ENCODE peak calls at places on chromosome 20, in six cellular contexts. B, X, O, J, Y and D are unnamed samples.

GRCh38 chr20:50017160-50017559 is 34.4 kb downstream of the SNAI1 start:
- DNase-seq in B (no peak), X (no peak), O (no peak), J (no peak), Y (no peak), D (no peak)

GRCh38 chr20:49112596-49113274 is 66.6 kb downstream of the CSE1L start:
- DNase-seq in B (no peak), X (no peak), O (no peak), J (no peak), Y (no peak), D (no peak)

GRCh38 chr20:2299301-2299700 is 3.5 kb downstream of the TGM3 start:
- DNase-seq in B (peak; percentile 70), X (peak; percentile 31), O (peak; percentile 22), J (no peak), Y (no peak), D (no peak)

GRCh38 chr20:11907621-11908020 is 10.1 kb upstream of the BTBD3 start:
- DNase-seq in B (no peak), X (no peak), O (no peak), J (no peak), Y (no peak), D (no peak)

GRCh38 chr20:23970049-23970448 is 18.5 kb downstream of the GGTLC1 start:
- DNase-seq in B (no peak), X (no peak), O (no peak), J (no peak), Y (no peak), D (no peak)

GRCh38 chr20:3218307-3218988 is 9.2 kb downstream of the ITPA start:
- DNase-seq in B (peak; percentile 66), X (peak; percentile 74), O (peak; percentile 64), J (peak; percentile 74), Y (peak; percentile 62), D (peak; percentile 58)

GRCh38 chr20:33323236-33323635 is 40.2 kb downstream of the BPIFB1 start:
- DNase-seq in B (no peak), X (no peak), O (no peak), J (no peak), Y (no peak), D (no peak)

GRCh38 chr20:33242319-33243100 is 6.7 kb downstream of the BPIFA1 start:
- DNase-seq in B (no peak), X (no peak), O (no peak), J (no peak), Y (no peak), D (no peak)

GRCh38 chr20:38298768-38299288 is 5.1 kb upstream of the BPI start:
- DNase-seq in B (peak; percentile 51), X (peak; percentile 54), O (peak; percentile 20), J (peak; percentile 87), Y (peak; percentile 50), D (peak; percentile 93)

GRCh38 chr20:48606841-48607543 is 220.8 kb downstream of the PREX1 start:
- DNase-seq in B (no peak), X (no peak), O (no peak), J (no peak), Y (no peak), D (peak; percentile 29)

GRCh38 chr20:34311118-34312023 is 8.2 kb upstream of the AHCY start:
- DNase-seq in B (peak; percentile 86), X (no peak), O (peak; percentile 62), J (peak; percentile 35), Y (no peak), D (no peak)

GRCh38 chr20:23188377-23189169 is 102.4 kb upstream of the CD93 start:
- DNase-seq in B (no peak), X (no peak), O (no peak), J (no peak), Y (no peak), D (no peak)

GRCh38 chr20:18057106-18057993 is at the start of gene OVOL2:
- DNase-seq in B (peak; percentile 94), X (no peak), O (peak; percentile 94), J (no peak), Y (peak; percentile 96), D (no peak)

GRCh38 chr20:24134284-24134683 is 145.7 kb upstream of the GGTLC1 start:
- DNase-seq in B (no peak), X (no peak), O (no peak), J (peak; percentile 34), Y (peak; percentile 41), D (no peak)

GRCh38 chr20:23569570-23569969 is 1.3 kb upstream of the CST9L start:
- DNase-seq in B (no peak), X (no peak), O (no peak), J (no peak), Y (no peak), D (no peak)

GRCh38 chr20:31663838-31664695 is 26.4 kb downstream of the COX4I2 start:
- DNase-seq in B (peak; percentile 77), X (no peak), O (peak; percentile 48), J (no peak), Y (peak; percentile 81), D (no peak)

GRCh38 chr20:3749689-3750639 is 17.5 kb downstream of the HSPA12B start:
- DNase-seq in B (no peak), X (peak; percentile 51), O (peak; percentile 58), J (no peak), Y (peak; percentile 51), D (no peak)

GRCh38 chr20:19840111-19840705 is 82.2 kb downstream of the RIN2 start:
- DNase-seq in B (no peak), X (no peak), O (no peak), J (no peak), Y (no peak), D (no peak)

GRCh38 chr20:13265941-13266340 is 44.9 kb downstream of the ISM1 start:
- DNase-seq in B (no peak), X (no peak), O (no peak), J (no peak), Y (no peak), D (no peak)

GRCh38 chr20:33992145-33992922 is 1.4 kb upstream of the RALY start:
- DNase-seq in B (no peak), X (no peak), O (no peak), J (no peak), Y (no peak), D (no peak)

GRCh38 chr20:41501376-41501775 is 116.8 kb downstream of the CHD6 start:
- DNase-seq in B (no peak), X (no peak), O (no peak), J (no peak), Y (no peak), D (no peak)
- H3K4me3 ChIP-seq in B (no peak overlapping the region), X (no peak overlapping the region), O (no peak overlapping the region), J (no peak overlapping the region), Y (no peak overlapping the region), D (no peak overlapping the region)

GRCh38 chr20:63284083-63284440 is 8.9 kb upstream of the COL20A1 start:
- DNase-seq in B (no peak), X (no peak), O (no peak), J (no peak), Y (no peak), D (no peak)

GRCh38 chr20:63286781-63287696 is 5.9 kb upstream of the COL20A1 start:
- DNase-seq in B (no peak), X (no peak), O (no peak), J (peak; percentile 24), Y (no peak), D (no peak)

GRCh38 chr20:63284981-63285524 is 7.9 kb upstream of the COL20A1 start:
- DNase-seq in B (no peak), X (no peak), O (no peak), J (peak; percentile 10), Y (no peak), D (no peak)

GRCh38 chr20:63284544-63284949 is 8.4 kb upstream of the COL20A1 start:
- DNase-seq in B (no peak), X (no peak), O (no peak), J (peak; percentile 27), Y (no peak), D (no peak)

DNA sequence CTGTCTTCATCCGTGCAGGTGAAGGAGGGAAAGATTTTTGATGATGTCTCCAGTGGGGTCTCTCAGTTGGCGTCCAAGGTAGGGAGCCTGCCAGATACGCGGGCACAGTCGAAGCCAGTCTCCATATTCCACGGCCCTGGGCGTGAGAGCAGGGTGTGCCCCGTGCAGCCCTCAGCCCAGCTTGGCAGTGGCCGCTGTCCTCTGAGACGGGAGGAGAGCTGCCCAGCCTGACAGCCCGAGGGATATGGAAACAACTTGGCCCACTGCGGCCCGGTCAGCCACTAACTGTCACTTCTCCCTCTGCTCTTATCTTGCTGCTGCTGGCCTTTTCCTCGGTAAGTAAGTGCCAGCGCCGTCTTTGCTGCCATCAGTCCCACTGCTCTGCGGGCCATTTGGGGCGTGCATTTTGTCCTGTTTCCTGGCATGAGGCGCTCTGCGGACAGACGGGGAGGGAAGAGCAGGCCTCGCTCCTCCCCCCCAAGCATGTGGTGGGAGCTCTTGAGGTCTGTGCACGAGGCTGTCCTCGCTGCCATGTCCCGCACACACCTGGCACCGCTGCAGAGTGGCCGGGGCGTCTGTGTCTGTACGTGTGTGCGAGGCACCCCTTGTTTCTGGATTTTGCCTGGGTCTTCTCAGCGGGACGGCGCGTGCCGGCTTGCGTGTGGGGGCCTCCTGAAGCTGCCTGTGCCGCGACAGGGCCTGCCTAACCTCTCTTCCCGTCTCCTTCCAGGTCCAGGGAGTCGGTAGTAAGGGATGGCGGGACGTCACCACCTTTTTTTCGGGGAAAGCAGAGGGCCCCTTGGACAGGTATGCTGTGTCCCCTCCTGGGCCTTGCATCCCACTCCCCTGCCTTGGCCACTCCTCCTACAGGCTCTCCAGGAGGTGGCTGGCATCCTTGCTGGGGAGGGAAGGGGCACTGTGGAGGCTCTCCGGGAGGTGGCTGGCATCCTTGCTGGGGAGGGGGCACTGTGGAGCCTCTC is 7.1 kb upstream of the COL20A1 start:
- DNase-seq in B (no peak), X (no peak), O (no peak), J (peak; percentile 22), Y (no peak), D (no peak)
- TF ChIP-seq POLR2A in B (no peak), X (no peak), O (no peak), J (no peak), Y (no peak), D (no peak)

GRCh38 chr20:36065427-36065998 is 89.0 kb upstream of the EPB41L1 start:
- DNase-seq in B (no peak), X (no peak), O (no peak), J (no peak), Y (no peak), D (no peak)
- H3K27me3 ChIP-seq in B (no peaks in the 10 kb centered on the region), X (no peaks in the 10 kb centered on the region), O (no peaks in the 10 kb centered on the region), J (no peaks in the 10 kb centered on the region), Y (no peaks in the 10 kb centered on the region), D (no peaks in the 10 kb centered on the region)

GRCh38 chr20:46009847-46010246 is 1.1 kb downstream of the MMP9 start:
- DNase-seq in B (no peak), X (no peak), O (no peak), J (no peak), Y (no peak), D (no peak)

GRCh38 chr20:46006964-46007363 is 1.7 kb upstream of the MMP9 start:
- DNase-seq in B (no peak), X (no peak), O (no peak), J (no peak), Y (no peak), D (no peak)

GRCh38 chr20:46004813-46005505 is 3.7 kb upstream of the MMP9 start:
- DNase-seq in B (peak; percentile 50), X (peak; percentile 59), O (no peak), J (peak; percentile 58), Y (no peak), D (no peak)

GRCh38 chr20:46006031-46006430 is 2.7 kb upstream of the MMP9 start:
- DNase-seq in B (no peak), X (no peak), O (no peak), J (no peak), Y (no peak), D (no peak)

DNA sequence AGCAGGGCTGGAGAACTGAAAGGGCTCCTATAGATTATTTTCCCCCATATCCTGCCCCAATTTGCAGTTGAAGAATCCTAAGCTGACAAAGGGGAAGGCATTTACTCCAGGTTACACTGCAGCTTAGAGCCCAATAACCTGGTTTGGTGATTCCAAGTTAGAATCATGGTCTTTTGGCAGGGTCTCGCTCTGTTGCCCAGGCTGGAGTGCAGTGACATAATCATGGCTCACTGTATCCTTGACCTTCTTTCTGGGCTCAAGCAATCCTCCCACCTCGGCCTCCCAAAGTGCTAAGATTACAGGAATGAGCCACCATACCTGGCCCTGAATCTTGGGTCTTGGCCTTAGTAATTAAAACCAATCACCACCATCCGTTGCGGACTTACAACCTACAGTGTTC is 1.0 kb upstream of the MMP9 start:
- DNase-seq in B (no peak), X (no peak), O (no peak), J (no peak), Y (no peak), D (no peak)
- H3K4me3 ChIP-seq in B (no peak overlapping the region), X (no peak overlapping the region), O (no peak overlapping the region), J (no peak overlapping the region), Y (no peak overlapping the region), D (no peak overlapping the region)